ENCODE peak calls at places on chromosome 7, in four cellular contexts. C, H, N and G are unnamed samples.

GRCh38 chr7:47498229-47499056 is 83.5 kb downstream of the TNS3 start:
- DNase-seq in N (no peak), C (no peak), H (no peak), G (peak; percentile 50)

GRCh38 chr7:130362251-130362650 is 17.6 kb downstream of the CPA5 start:
- DNase-seq in C (no peak), N (no peak), H (no peak), G (no peak)

GRCh38 chr7:44646176-44646920 is 39.9 kb downstream of the OGDH start:
- DNase-seq in C (no peak), N (no peak), H (no peak), G (no peak)

GRCh38 chr7:137482466-137482865 is 138.9 kb upstream of the PTN start:
- DNase-seq in N (no peak), C (no peak), H (no peak), G (no peak)

GRCh38 chr7:34070486-34071323 is 165.4 kb downstream of the BMPER start:
- DNase-seq in C (peak; percentile 42), H (no peak), N (peak; percentile 79), G (peak; percentile 42)

GRCh38 chr7:34133356-34133982 is 228.1 kb downstream of the BMPER start:
- DNase-seq in N (peak; percentile 94), C (peak; percentile 43), H (no peak), G (peak; percentile 95)

GRCh38 chr7:151518781-151519044 is 982 bp downstream of the RHEB start:
- DNase-seq in H (no peak), C (no peak), N (no peak), G (no peak)

GRCh38 chr7:41472427-41473125 is 230.3 kb downstream of the INHBA start:
- DNase-seq in H (no peak), C (no peak), N (no peak), G (no peak)

GRCh38 chr7:7889791-7890568 is 78.6 kb upstream of the GLCCI1 start:
- DNase-seq in N (no peak), H (no peak), C (no peak), G (peak; percentile 29)

GRCh38 chr7:158107806-158108205 is 479.8 kb downstream of the PTPRN2 start:
- DNase-seq in C (no peak), H (no peak), N (no peak), G (no peak)

GRCh38 chr7:85065306-85065705 is 121.5 kb downstream of the SEMA3D start:
- DNase-seq in C (no peak), N (no peak), H (no peak), G (no peak)

GRCh38 chr7:68875857-68876256 is 722.4 kb upstream of the AUTS2 start:
- DNase-seq in C (no peak), N (no peak), H (no peak), G (no peak)

GRCh38 chr7:44163591-44163990 is 22.5 kb upstream of the MYL7 start:
- DNase-seq in N (peak; percentile 94), C (no peak), H (no peak), G (peak; percentile 76)

GRCh38 chr7:23058412-23059096 is 44.6 kb upstream of the HYCC1 start:
- DNase-seq in N (no peak), C (no peak), H (no peak), G (no peak)

GRCh38 chr7:98826811-98827231 is 43.0 kb downstream of the TMEM130 start:
- DNase-seq in H (no peak), N (no peak), C (no peak), G (no peak)

GRCh38 chr7:25314729-25315267 is 86.5 kb upstream of the NPVF start:
- DNase-seq in C (no peak), H (no peak), N (peak; percentile 70), G (peak; percentile 8)

GRCh38 chr7:51233375-51233774 is 83.2 kb downstream of the COBL start:
- DNase-seq in N (no peak), C (no peak), H (no peak), G (no peak)

GRCh38 chr7:106604303-106604918 is 56.5 kb downstream of the CCDC71L start:
- DNase-seq in C (no peak), N (peak; percentile 64), H (peak; percentile 39), G (peak; percentile 71)

GRCh38 chr7:2734761-2735571 is 47.0 kb downstream of the AMZ1 start:
- DNase-seq in N (peak; percentile 21), C (no peak), H (no peak), G (no peak)

GRCh38 chr7:19958309-19958896 is 185.0 kb upstream of the TMEM196 start:
- DNase-seq in N (peak; percentile 87), C (peak; percentile 93), H (no peak), G (peak; percentile 99)

GRCh38 chr7:77697535-77697831 is 1.2 kb downstream of the RSBN1L start:
- DNase-seq in H (no peak), N (peak; percentile 47), C (no peak), G (no peak)

GRCh38 chr7:120053390-120053961 is 219.5 kb upstream of the KCND2 start:
- DNase-seq in N (peak; percentile 94), H (no peak), C (no peak), G (no peak)